ENCODE peak calls at places on chromosomes 16 and 17, in six cellular contexts. One of them, this sample, is unnamed.

GRCh38 chr17:77593081-77593480 is 365.4 kb upstream of the TNRC6C start:
- DNase-seq in esophagus squamous epithelium: no peak
- DNase-seq in stomach: no peak
- DNase-seq in spleen: peak; percentile 24
- DNase-seq in tibial nerve: no peak
- DNase-seq in heart right ventricle: no peak
- DNase-seq in this sample: no peak

GRCh38 chr17:74213897-74214386 is 571 bp downstream of the TTYH2 start:
- DNase-seq in spleen: peak; percentile 84
- DNase-seq in esophagus squamous epithelium: no peak
- DNase-seq in heart right ventricle: peak; percentile 31
- DNase-seq in stomach: no peak
- DNase-seq in tibial nerve: no peak
- DNase-seq in this sample: no peak

GRCh38 chr17:29212094-29212631 is 32.0 kb upstream of the MYO18A start:
- DNase-seq in heart right ventricle: no peak
- DNase-seq in tibial nerve: no peak
- DNase-seq in stomach: no peak
- DNase-seq in esophagus squamous epithelium: no peak
- DNase-seq in spleen: no peak
- DNase-seq in this sample: no peak

GRCh38 chr16:63461248-63461841 is 1425.1 kb upstream of the CDH8 start:
- DNase-seq in esophagus squamous epithelium: no peak
- DNase-seq in stomach: no peak
- DNase-seq in heart right ventricle: no peak
- DNase-seq in tibial nerve: peak; percentile 8
- DNase-seq in spleen: no peak
- DNase-seq in this sample: no peak

GRCh38 chr17:14793237-14793636 is 471.9 kb downstream of the PMP22 start:
- DNase-seq in heart right ventricle: no peak
- DNase-seq in tibial nerve: no peak
- DNase-seq in spleen: no peak
- DNase-seq in esophagus squamous epithelium: no peak
- DNase-seq in stomach: no peak
- DNase-seq in this sample: no peak

GRCh38 chr16:19722981-19723380 is 4.9 kb downstream of the IQCK start:
- DNase-seq in esophagus squamous epithelium: no peak
- DNase-seq in heart right ventricle: no peak
- DNase-seq in spleen: no peak
- DNase-seq in tibial nerve: no peak
- DNase-seq in stomach: no peak
- DNase-seq in this sample: no peak

GRCh38 chr16:50696126-50696525 is 2.7 kb downstream of the NOD2 start:
- DNase-seq in spleen: no peak
- DNase-seq in heart right ventricle: no peak
- DNase-seq in stomach: no peak
- DNase-seq in tibial nerve: no peak
- DNase-seq in esophagus squamous epithelium: no peak
- DNase-seq in this sample: no peak

GRCh38 chr17:38538906-38539305 is 66.8 kb downstream of the SRCIN1 start:
- DNase-seq in esophagus squamous epithelium: no peak
- DNase-seq in stomach: peak; percentile 55
- DNase-seq in tibial nerve: no peak
- DNase-seq in spleen: no peak
- DNase-seq in heart right ventricle: no peak
- DNase-seq in this sample: no peak

GRCh38 chr17:81009124-81009523 is 17.5 kb downstream of the CHMP6 start:
- DNase-seq in stomach: no peak
- DNase-seq in tibial nerve: no peak
- DNase-seq in esophagus squamous epithelium: no peak
- DNase-seq in heart right ventricle: no peak
- DNase-seq in spleen: no peak
- DNase-seq in this sample: no peak

GRCh38 chr17:37273419-37274051 is 102.2 kb upstream of the C17orf78 start:
- DNase-seq in stomach: no peak
- DNase-seq in tibial nerve: no peak
- DNase-seq in heart right ventricle: no peak
- DNase-seq in esophagus squamous epithelium: no peak
- DNase-seq in spleen: no peak
- DNase-seq in this sample: no peak

GRCh38 chr17:75447951-75448856 is 8.2 kb upstream of the TMEM94 start:
- DNase-seq in stomach: no peak
- DNase-seq in heart right ventricle: no peak
- DNase-seq in esophagus squamous epithelium: no peak
- DNase-seq in spleen: no peak
- DNase-seq in tibial nerve: no peak
- DNase-seq in this sample: no peak

GRCh38 chr16:30184430-30185140 is 1.2 kb downstream of the CORO1A start:
- DNase-seq in stomach: peak; percentile 31
- DNase-seq in tibial nerve: no peak
- DNase-seq in spleen: peak; percentile 94
- DNase-seq in esophagus squamous epithelium: no peak
- DNase-seq in heart right ventricle: peak; percentile 23
- DNase-seq in this sample: no peak

DNA sequence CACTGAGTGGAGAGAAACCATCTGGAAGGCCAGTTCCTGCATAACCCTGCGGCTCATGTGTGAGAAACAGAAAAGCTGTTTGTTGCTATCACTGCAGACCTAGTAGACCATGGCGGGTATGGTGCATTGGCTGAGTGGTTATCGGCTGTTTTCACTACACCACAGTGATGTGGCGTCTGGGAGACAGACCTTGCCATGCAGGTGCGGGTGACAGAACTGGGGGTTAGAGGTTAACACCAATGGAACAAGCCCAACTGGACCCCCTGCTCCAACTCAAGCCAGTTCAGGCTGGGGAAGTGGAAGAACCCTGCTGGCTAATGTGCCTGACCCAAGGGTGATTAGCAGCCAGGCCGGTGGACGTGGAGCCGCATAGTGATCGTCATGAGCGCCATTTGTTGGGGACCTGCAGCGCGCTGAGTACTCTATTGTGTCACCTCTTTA is 91.9 kb downstream of the IRF8 start:
- DNase-seq in stomach: no peak
- DNase-seq in spleen: no peak
- DNase-seq in tibial nerve: no peak
- DNase-seq in heart right ventricle: no peak
- DNase-seq in esophagus squamous epithelium: no peak
- DNase-seq in this sample: no peak
- H3K36me3 ChIP-seq in stomach: no peaks in the 10 kb centered on the region
- H3K36me3 ChIP-seq in spleen: no peaks in the 10 kb centered on the region
- H3K36me3 ChIP-seq in tibial nerve: no peaks in the 10 kb centered on the region
- H3K36me3 ChIP-seq in heart right ventricle: no peaks in the 10 kb centered on the region
- H3K36me3 ChIP-seq in esophagus squamous epithelium: no peaks in the 10 kb centered on the region
- H3K36me3 ChIP-seq in this sample: no peaks in the 10 kb centered on the region

GRCh38 chr17:82343560-82343959 is 10.0 kb upstream of the SECTM1 start:
- DNase-seq in stomach: no peak
- DNase-seq in esophagus squamous epithelium: no peak
- DNase-seq in spleen: no peak
- DNase-seq in tibial nerve: no peak
- DNase-seq in heart right ventricle: no peak
- DNase-seq in this sample: no peak

GRCh38 chr17:82342361-82343079 is 9.0 kb upstream of the SECTM1 start:
- DNase-seq in spleen: no peak
- DNase-seq in stomach: no peak
- DNase-seq in tibial nerve: no peak
- DNase-seq in heart right ventricle: no peak
- DNase-seq in esophagus squamous epithelium: no peak
- DNase-seq in this sample: no peak

GRCh38 chr17:82334622-82335394 is 1.2 kb upstream of the SECTM1 start:
- DNase-seq in stomach: no peak
- DNase-seq in tibial nerve: no peak
- DNase-seq in spleen: peak; percentile 87
- DNase-seq in heart right ventricle: peak; percentile 18
- DNase-seq in esophagus squamous epithelium: no peak
- DNase-seq in this sample: peak; percentile 50

GRCh38 chr17:82339634-82340580 is 6.3 kb upstream of the SECTM1 start:
- DNase-seq in heart right ventricle: no peak
- DNase-seq in tibial nerve: no peak
- DNase-seq in spleen: peak; percentile 68
- DNase-seq in esophagus squamous epithelium: no peak
- DNase-seq in stomach: no peak
- DNase-seq in this sample: no peak

DNA sequence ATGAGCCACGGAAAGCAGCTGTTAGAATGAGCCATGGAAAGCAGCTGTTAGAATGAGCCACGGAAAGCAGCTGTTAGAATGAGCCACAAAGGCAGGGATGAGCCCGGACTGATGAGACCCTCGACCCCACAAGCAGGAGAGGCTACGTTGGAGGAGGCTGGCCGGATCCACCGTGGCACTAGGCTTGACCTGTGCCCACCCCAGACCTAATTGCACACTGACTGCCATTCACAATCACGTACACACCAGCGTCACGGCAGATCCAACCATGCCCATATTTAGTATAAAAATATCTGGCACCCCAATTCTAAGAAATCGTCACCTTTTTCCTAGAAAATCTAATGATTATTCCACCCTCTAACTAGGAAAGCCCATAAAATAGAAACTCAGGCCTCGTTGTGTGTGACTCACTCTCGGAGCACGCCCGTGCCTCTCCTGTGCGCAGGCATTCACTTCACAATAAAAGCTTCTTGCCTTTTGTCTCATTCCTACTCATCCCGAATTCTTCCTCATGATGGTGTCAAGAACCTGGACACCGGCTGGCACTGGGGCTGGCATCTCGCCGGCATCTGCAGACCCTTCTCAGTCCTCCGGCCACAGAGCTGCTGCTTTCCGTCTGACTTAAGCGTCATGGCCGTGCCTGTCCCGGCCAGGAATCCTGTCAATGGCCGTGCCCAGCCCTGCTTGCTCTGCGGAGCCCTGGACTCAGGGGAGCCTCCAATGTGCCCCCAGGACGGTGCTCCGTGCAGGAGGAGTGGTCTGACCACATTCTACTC is 5.5 kb upstream of the SECTM1 start:
- DNase-seq in stomach: peak; percentile 55
- DNase-seq in spleen: peak; percentile 45
- DNase-seq in heart right ventricle: no peak
- DNase-seq in esophagus squamous epithelium: no peak
- DNase-seq in tibial nerve: peak; percentile 38
- DNase-seq in this sample: peak; percentile 86
- H3K27ac ChIP-seq in stomach: peak overlapping the region; percentile 82
- H3K27ac ChIP-seq in spleen: no peak overlapping the region
- H3K27ac ChIP-seq in heart right ventricle: no peak overlapping the region
- H3K27ac ChIP-seq in esophagus squamous epithelium: peak overlapping the region; percentile 80
- H3K27ac ChIP-seq in tibial nerve: peak overlapping the region; percentile 58
- H3K27ac ChIP-seq in this sample: peak overlapping the region; percentile 42

GRCh38 chr17:18948476-18949006 is 3.4 kb upstream of the SLC5A10 start:
- DNase-seq in spleen: no peak
- DNase-seq in heart right ventricle: no peak
- DNase-seq in esophagus squamous epithelium: no peak
- DNase-seq in stomach: no peak
- DNase-seq in tibial nerve: no peak
- DNase-seq in this sample: no peak

GRCh38 chr17:18953231-18953728 is 1.3 kb downstream of the SLC5A10 start:
- DNase-seq in tibial nerve: no peak
- DNase-seq in heart right ventricle: no peak
- DNase-seq in esophagus squamous epithelium: no peak
- DNase-seq in spleen: peak; percentile 58
- DNase-seq in stomach: no peak
- DNase-seq in this sample: no peak

GRCh38 chr17:18949566-18949965 is 2.4 kb upstream of the SLC5A10 start:
- DNase-seq in spleen: no peak
- DNase-seq in tibial nerve: no peak
- DNase-seq in stomach: no peak
- DNase-seq in heart right ventricle: no peak
- DNase-seq in esophagus squamous epithelium: no peak
- DNase-seq in this sample: no peak

GRCh38 chr17:18951941-18952842 is at the start of gene SLC5A10:
- DNase-seq in stomach: no peak
- DNase-seq in spleen: peak; percentile 63
- DNase-seq in esophagus squamous epithelium: no peak
- DNase-seq in heart right ventricle: no peak
- DNase-seq in tibial nerve: no peak
- DNase-seq in this sample: no peak

DNA sequence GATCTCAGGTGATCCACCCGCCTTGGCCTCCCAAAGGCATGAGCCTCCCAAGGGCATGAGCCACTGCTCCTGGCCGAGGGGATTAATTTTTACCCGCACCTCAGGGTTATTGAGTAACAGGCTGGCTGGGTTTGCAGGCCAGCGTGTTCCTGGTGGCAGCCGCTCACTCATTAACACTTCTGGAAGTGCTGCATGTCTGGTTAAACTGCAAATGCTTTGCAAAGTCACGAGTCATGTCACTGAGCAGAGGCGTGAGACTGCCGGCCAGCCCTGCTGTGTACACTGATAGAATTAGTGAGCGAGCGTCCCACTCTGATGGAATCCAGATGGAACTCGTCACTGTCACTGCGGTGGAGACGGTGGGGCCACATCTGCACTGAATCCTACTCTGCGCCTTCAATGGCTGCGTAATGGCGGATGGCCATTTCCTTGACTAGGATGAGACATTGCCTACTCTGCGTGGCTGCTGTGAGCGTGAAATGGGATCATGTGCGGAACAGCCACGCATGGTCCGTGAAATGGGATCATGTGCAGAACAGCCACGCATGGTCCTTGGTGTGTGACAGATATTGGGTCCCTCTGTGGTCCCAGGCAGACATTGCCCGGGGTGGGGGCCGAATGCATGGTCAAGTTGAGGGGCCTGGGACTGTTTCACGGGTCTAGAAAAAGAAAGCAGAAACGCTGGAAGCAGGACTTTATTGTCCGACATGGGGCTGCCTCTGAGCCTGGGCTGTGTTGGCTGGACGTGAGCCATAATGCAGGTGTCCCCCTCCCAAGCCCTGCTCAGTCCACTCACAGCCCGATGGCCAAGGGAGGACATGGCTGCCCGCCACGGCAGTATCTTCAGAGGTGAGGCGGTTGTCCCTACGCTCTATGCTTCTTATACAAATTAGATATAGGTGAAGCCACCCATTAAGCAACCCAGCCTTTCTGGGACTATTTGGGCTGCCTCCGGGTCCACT is 740 bp upstream of the SLC5A10 start:
- DNase-seq in esophagus squamous epithelium: no peak
- DNase-seq in tibial nerve: no peak
- DNase-seq in heart right ventricle: no peak
- DNase-seq in stomach: peak; percentile 41
- DNase-seq in spleen: peak; percentile 39
- DNase-seq in this sample: no peak
- H3K36me3 ChIP-seq in esophagus squamous epithelium: no peaks in the 10 kb centered on the region
- H3K36me3 ChIP-seq in tibial nerve: no peaks in the 10 kb centered on the region
- H3K36me3 ChIP-seq in heart right ventricle: no peaks in the 10 kb centered on the region
- H3K36me3 ChIP-seq in stomach: no peaks in the 10 kb centered on the region
- H3K36me3 ChIP-seq in spleen: no peaks in the 10 kb centered on the region
- H3K36me3 ChIP-seq in this sample: no peaks in the 10 kb centered on the region

DNA sequence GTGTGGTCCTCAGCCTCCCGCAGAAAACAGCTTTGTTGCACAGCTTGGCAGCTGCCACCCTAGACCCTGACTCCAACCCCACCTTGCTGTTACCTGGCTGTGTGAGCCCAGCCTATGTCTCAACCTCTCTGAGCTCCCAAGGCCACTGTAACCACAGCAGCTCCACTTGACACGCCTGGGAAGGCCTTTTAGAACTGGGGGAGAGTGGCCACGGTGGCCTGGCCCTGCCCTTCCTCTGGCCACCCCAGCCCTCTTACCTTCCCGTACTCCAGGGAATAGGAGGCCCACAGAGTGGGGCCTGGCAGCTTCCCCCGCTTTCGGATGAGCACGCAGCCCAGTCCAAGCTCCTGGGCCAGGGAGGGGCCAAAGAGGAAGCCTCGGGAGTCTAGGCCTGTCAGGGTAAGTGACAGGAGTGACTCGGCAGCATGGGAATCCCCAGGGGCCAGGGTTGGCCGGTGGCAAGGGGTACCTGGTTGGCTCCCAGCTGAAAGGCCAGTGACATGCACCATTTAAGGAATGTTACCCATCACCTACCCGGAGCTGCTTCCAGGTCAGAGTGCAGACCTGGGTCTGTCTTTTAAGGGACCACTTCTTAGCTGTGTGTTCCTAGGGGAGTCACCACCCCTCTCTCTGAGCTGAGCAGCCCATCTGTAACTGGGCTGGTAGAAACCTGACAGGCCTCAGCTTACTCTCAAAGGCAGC is 1.4 kb downstream of the APRT start:
- DNase-seq in esophagus squamous epithelium: no peak
- DNase-seq in spleen: no peak
- DNase-seq in tibial nerve: no peak
- DNase-seq in heart right ventricle: no peak
- DNase-seq in stomach: no peak
- DNase-seq in this sample: no peak
- H3K27ac ChIP-seq in esophagus squamous epithelium: peak overlapping the region; percentile 93
- H3K27ac ChIP-seq in spleen: peak overlapping the region; percentile 96
- H3K27ac ChIP-seq in tibial nerve: peak overlapping the region; percentile 95
- H3K27ac ChIP-seq in heart right ventricle: no peak overlapping the region
- H3K27ac ChIP-seq in stomach: peak overlapping the region; percentile 97
- H3K27ac ChIP-seq in this sample: peak overlapping the region; percentile 68

This sample was measured in SJSA1.